ENCODE peak calls at places on chromosomes 5 and 9, in seven cellular contexts. D is AG09309, R is cardiac muscle cell, E is osteocyte, Q is stomach, J is WTC11, H is GM10248. G is an unnamed sample.

GRCh38 chr9:110105107-110105506 is 102.9 kb downstream of the C9orf152 start:
- DNase-seq in R (peak), J (no peak), D (peak), Q (no peak), E (no peak), H (no peak), G (no peak)

GRCh38 chr5:148653271-148653839 is 972 bp downstream of the HTR4 start:
- DNase-seq in H (no peak), E (no peak), J (no peak), R (no peak), Q (no peak), D (no peak), G (no peak)

GRCh38 chr5:61053937-61054336 is 108.3 kb downstream of the SMIM15 start:
- DNase-seq in E (no peak), R (no peak), D (no peak), J (no peak), Q (no peak), H (no peak), G (no peak)

GRCh38 chr9:89814340-89815040 is 209.7 kb downstream of the GADD45G start:
- DNase-seq in Q (no peak), H (peak), E (peak), J (no peak), R (peak), D (no peak), G (peak)

GRCh38 chr5:150846651-150847333 is 471 bp downstream of the IRGM start:
- DNase-seq in Q (no peak), H (peak), D (peak), J (peak), E (no peak), R (peak), G (no peak)

GRCh38 chr5:156481741-156482140 is 154.8 kb downstream of the SGCD start:
- DNase-seq in J (no peak), Q (no peak), H (no peak), D (no peak), R (no peak), E (no peak), G (no peak)

GRCh38 chr5:81537905-81538535 is 144.1 kb upstream of the ACOT12 start:
- DNase-seq in D (no peak), E (no peak), J (no peak), R (no peak), H (no peak), Q (no peak), G (no peak)

GRCh38 chr9:108580021-108580439 is 275.8 kb downstream of the ACTL7B start:
- DNase-seq in H (no peak), D (peak), E (no peak), Q (no peak), R (peak), J (no peak), G (no peak)

GRCh38 chr9:8366161-8366926 is 566.8 kb upstream of the DMAC1 start:
- DNase-seq in D (no peak), J (no peak), Q (no peak), E (no peak), H (no peak), R (peak), G (no peak)

GRCh38 chr5:78893959-78894676 is 91.0 kb downstream of the ARSB start:
- DNase-seq in J (no peak), E (no peak), R (no peak), Q (no peak), D (no peak), H (peak), G (no peak)

GRCh38 chr5:124410539-124410938 is 335.9 kb downstream of the ZNF608 start:
- DNase-seq in J (no peak), H (no peak), E (no peak), R (no peak), D (no peak), Q (no peak), G (no peak)

GRCh38 chr9:78552802-78553201 is 255.9 kb downstream of the PSAT1 start:
- DNase-seq in D (no peak), J (no peak), H (no peak), Q (no peak), R (no peak), E (no peak), G (no peak)

GRCh38 chr5:115489725-115490124 is 54.9 kb downstream of the FEM1C start:
- DNase-seq in Q (no peak), E (no peak), R (no peak), H (no peak), J (no peak), D (no peak), G (no peak)

GRCh38 chr5:43386960-43387362 is 25.2 kb downstream of the CCL28 start:
- DNase-seq in H (peak), E (no peak), R (no peak), D (no peak), Q (no peak), J (no peak), G (no peak)

GRCh38 chr5:137487600-137487999 is 11.5 kb downstream of the SPOCK1 start:
- DNase-seq in J (no peak), D (peak), H (no peak), R (peak), Q (no peak), E (no peak), G (no peak)

GRCh38 chr9:131310833-131311554 is 21.5 kb downstream of the PLPP7 start:
- DNase-seq in H (no peak), J (no peak), R (no peak), Q (peak), E (no peak), D (no peak), G (no peak)

GRCh38 chr5:10885026-10885425 is 124.0 kb upstream of the DAP start:
- DNase-seq in H (no peak), Q (no peak), E (peak), J (no peak), R (no peak), D (no peak), G (no peak)

GRCh38 chr5:21573915-21574314 is 1279.2 kb downstream of the CDH12 start:
- DNase-seq in D (no peak), J (no peak), R (peak), Q (no peak), H (no peak), E (no peak), G (no peak)

GRCh38 chr9:84493284-84493947 is 152.9 kb upstream of the SLC28A3 start:
- DNase-seq in J (peak), D (no peak), E (no peak), R (no peak), Q (no peak), H (no peak), G (no peak)

GRCh38 chr9:129769582-129770107 is 16.8 kb upstream of the PTGES start:
- DNase-seq in D (no peak), R (no peak), H (no peak), Q (no peak), J (no peak), E (no peak), G (no peak)

GRCh38 chr5:104084896-104085295 is 522.3 kb upstream of the NUDT12 start:
- DNase-seq in H (no peak), Q (no peak), J (no peak), D (no peak), E (no peak), R (no peak), G (no peak)

GRCh38 chr9:113589890-113590289 is 126.4 kb downstream of the RGS3 start:
- DNase-seq in E (no peak), H (no peak), Q (no peak), J (no peak), D (no peak), R (peak), G (no peak)
- TF ChIP-seq CTCF in E (peak), H (peak), Q (no peak), J (no peak), D (peak), R (peak), G (peak)

GRCh38 chr9:99300603-99301002 is 78.5 kb downstream of the SEC61B start:
- DNase-seq in R (no peak), H (no peak), J (no peak), D (no peak), E (no peak), Q (no peak), G (no peak)

GRCh38 chr9:99298660-99299059 is 76.6 kb downstream of the SEC61B start:
- DNase-seq in Q (no peak), H (no peak), D (no peak), E (no peak), R (no peak), J (no peak), G (no peak)

GRCh38 chr9:99300103-99300439 is 78.0 kb downstream of the SEC61B start:
- DNase-seq in E (no peak), D (no peak), Q (no peak), J (no peak), H (no peak), R (no peak), G (no peak)

GRCh38 chr9:99296375-99296951 is 74.4 kb downstream of the SEC61B start:
- DNase-seq in H (peak), Q (no peak), E (no peak), D (no peak), R (peak), J (no peak), G (no peak)

GRCh38 chr9:99299214-99300102 is 77.4 kb downstream of the SEC61B start:
- DNase-seq in R (peak), H (no peak), J (no peak), E (no peak), Q (no peak), D (peak), G (no peak)
- TF ChIP-seq CTCF in R (no peak), H (peak), J (no peak), E (peak), Q (no peak), D (peak), G (peak)

DNA sequence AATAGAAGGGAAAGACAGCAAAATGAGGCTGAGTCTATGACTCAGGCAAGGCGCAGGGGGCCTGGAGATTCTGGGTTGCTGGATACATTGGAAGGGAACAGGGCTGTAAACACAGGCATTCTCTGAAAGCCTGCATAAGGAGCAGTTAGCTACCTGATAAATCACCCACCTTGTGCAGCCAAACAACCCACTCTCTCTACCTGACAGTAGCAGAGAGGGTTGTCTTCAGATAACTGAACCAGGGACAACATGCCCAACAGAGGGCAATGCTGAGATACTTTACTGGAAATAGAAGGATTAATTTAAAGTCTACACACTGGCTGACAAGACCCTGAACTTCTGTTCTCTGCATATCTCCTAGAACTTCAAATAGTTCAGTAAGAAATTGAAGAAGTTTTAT is 161.6 kb downstream of the KCTD16 start:
- DNase-seq in Q (no peak), E (no peak), R (no peak), D (no peak), J (peak), H (no peak), G (no peak)
- TF ChIP-seq CTCF in Q (no peak), E (no peak), R (no peak), D (no peak), J (no peak), H (no peak), G (peak)

GRCh38 chr9:95574176-95574575 is 57.4 kb upstream of the PTCH1 start:
- DNase-seq in D (no peak), H (no peak), E (no peak), R (no peak), J (no peak), Q (no peak), G (no peak)
- TF ChIP-seq CTCF in D (no peak), H (no peak), E (no peak), R (no peak), J (no peak), Q (no peak), G (no peak)

GRCh38 chr5:2134543-2135299 is 252.0 kb upstream of the IRX4 start:
- DNase-seq in E (no peak), Q (no peak), D (no peak), J (no peak), R (no peak), H (no peak), G (no peak)

GRCh38 chr5:2135354-2135753 is 252.6 kb upstream of the IRX4 start:
- DNase-seq in E (no peak), R (no peak), H (no peak), Q (no peak), D (no peak), J (no peak), G (no peak)

GRCh38 chr5:2136728-2137333 is 254.1 kb upstream of the IRX4 start:
- DNase-seq in Q (no peak), J (no peak), E (no peak), R (no peak), D (no peak), H (no peak), G (no peak)

GRCh38 chr5:2137444-2138050 is 254.8 kb upstream of the IRX4 start:
- DNase-seq in E (no peak), J (no peak), Q (no peak), R (no peak), H (no peak), D (no peak), G (no peak)

GRCh38 chr5:2135833-2136232 is 253.1 kb upstream of the IRX4 start:
- DNase-seq in Q (no peak), D (no peak), R (no peak), H (no peak), E (no peak), J (no peak), G (no peak)
- TF ChIP-seq CTCF in Q (no peak), D (no peak), R (no peak), H (no peak), E (no peak), J (no peak), G (no peak)

DNA sequence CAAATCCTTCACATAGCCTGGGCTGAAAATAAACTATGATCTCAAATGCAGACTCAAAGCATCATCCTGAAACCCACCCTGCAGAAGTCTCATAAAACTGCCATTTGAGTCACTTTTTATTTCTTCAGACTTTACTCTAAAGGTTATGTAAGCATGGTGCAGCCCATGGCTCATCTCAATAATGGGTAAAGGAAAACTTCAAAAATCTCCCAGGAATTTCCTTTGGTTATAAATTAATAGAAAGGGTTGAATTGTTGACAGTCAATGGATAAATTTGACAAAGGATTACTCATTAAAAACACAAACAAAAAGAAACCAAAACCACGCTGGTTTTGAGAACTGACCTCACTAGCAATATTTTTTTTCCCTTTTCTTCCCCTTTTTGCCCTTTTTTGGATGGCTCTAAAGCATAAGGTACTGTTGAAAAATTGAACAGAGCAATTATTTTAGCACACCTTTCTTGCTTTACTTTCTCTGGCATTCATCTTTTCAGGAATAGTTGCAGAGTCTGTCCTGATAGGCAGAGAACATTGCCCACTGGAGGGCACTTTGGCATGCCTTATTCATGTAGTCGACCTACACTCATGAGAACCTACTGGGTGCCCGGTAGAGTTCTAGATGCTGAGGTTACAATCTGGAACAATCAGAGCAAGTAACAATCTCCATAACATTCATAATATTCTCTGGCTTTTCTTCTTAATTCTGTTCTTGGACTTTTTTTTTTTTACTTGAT is 191.4 kb downstream of the TMEM167A start:
- DNase-seq in H (no peak), R (no peak), J (no peak), E (no peak), D (no peak), Q (no peak), G (no peak)
- TF ChIP-seq CTCF in H (peak), R (no peak), J (no peak), E (no peak), D (no peak), Q (no peak), G (no peak)

DNA sequence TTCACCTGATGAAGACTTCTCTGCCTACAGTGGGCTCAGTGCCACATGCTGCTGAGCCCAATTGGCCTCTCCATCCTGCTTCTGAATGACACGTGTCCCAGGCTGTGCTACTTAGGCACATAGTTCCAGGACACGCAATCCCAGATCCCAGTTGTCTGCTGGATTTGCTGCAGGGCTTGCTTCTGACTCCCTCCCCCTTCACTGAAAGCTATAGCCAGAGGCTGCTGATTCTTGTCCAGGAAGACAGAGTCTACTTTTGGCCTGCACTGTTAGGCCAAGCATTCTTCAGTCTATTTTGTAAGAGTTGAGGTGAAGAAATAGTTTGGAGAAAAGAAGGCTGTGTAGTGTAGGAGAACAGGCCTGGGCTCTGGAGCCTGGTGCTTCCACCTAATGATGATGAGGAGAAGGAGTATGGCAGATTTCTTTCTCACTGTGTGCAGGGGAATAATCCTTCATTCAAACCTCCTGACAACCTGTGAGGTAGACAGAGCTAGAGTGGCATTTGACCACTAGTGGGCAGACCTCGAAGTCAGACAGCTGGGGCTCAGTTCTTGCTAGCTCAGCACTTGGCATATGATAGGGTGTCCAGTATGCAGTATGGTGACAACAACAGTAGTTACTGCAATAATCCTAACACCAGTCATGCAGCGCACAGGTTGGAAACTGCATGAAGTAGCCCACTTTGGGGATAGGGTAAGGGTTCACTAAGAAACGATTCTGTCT is 19.5 kb upstream of the ASPN start:
- DNase-seq in R (peak), D (peak), E (no peak), J (peak), H (peak), Q (peak), G (no peak)
- TF ChIP-seq CTCF in R (peak), D (peak), E (peak), J (no peak), H (peak), Q (no peak), G (peak)

G was measured in type B pancreatic cell.